ENCODE peak calls at places on chromosomes 11 and 22, in five cellular contexts. Z is colonic mucosa, C is mammary epithelial cell, F is heart left ventricle, U is tibial nerve. I is an unnamed sample.

GRCh38 chr11:129739339-129739738 is 76.3 kb upstream of the TMEM45B start:
- DNase-seq in C (no peak), F (no peak), U (no peak), Z (no peak), I (no peak)

GRCh38 chr11:90222459-90223247 is at the start of gene CHORDC1:
- DNase-seq in F (peak; percentile 89), Z (peak; percentile 98), U (peak; percentile 89), C (peak; percentile 85), I (peak; percentile 92)

GRCh38 chr11:95149659-95150294 is 60.1 kb downstream of the ENDOD1 start:
- DNase-seq in Z (peak; percentile 52), F (peak; percentile 59), U (no peak), C (peak; percentile 97), I (peak; percentile 31)

GRCh38 chr11:69190796-69191536 is 35.2 kb downstream of the SMIM38 start:
- DNase-seq in Z (no peak), U (no peak), F (no peak), C (no peak), I (no peak)

GRCh38 chr11:28243596-28243995 is 135.4 kb downstream of the METTL15 start:
- DNase-seq in C (no peak), U (no peak), Z (no peak), F (no peak), I (no peak)

GRCh38 chr11:125192194-125192593 is 27.6 kb downstream of the PKNOX2 start:
- DNase-seq in U (no peak), C (no peak), F (no peak), Z (no peak), I (no peak)

GRCh38 chr22:35346596-35347220 is 34.2 kb upstream of the HMOX1 start:
- DNase-seq in Z (no peak), C (no peak), F (no peak), U (no peak), I (no peak)

GRCh38 chr11:40133526-40133925 is 1325.9 kb downstream of the LRRC4C start:
- DNase-seq in C (no peak), F (no peak), Z (no peak), U (no peak), I (no peak)

GRCh38 chr11:6647282-6647679 is 8.3 kb downstream of the DCHS1 start:
- DNase-seq in U (no peak), C (no peak), F (peak; percentile 18), Z (peak; percentile 34), I (no peak)

GRCh38 chr11:123069878-123070821 is 8.2 kb upstream of the HSPA8 start:
- DNase-seq in C (no peak), Z (no peak), U (no peak), F (no peak), I (no peak)
- H3K4me3 ChIP-seq in C (no peak overlapping the region), Z (no peak overlapping the region), U (peak overlapping the region; percentile 27), F (peak overlapping the region; percentile 22), I (peak overlapping the region; percentile 29)

GRCh38 chr11:1310772-1311468 is 1.5 kb upstream of the TOLLIP start:
- DNase-seq in Z (no peak), C (no peak), U (no peak), F (no peak), I (no peak)

GRCh38 chr11:1307998-1308744 is 1.3 kb downstream of the TOLLIP start:
- DNase-seq in F (no peak), C (peak; percentile 33), Z (no peak), U (no peak), I (no peak)

GRCh38 chr11:1308745-1309497 is 511 bp downstream of the TOLLIP start:
- DNase-seq in F (no peak), Z (no peak), U (no peak), C (no peak), I (no peak)

GRCh38 chr11:1310315-1310687 is 869 bp upstream of the TOLLIP start:
- DNase-seq in Z (peak; percentile 45), C (no peak), U (no peak), F (no peak), I (no peak)

DNA sequence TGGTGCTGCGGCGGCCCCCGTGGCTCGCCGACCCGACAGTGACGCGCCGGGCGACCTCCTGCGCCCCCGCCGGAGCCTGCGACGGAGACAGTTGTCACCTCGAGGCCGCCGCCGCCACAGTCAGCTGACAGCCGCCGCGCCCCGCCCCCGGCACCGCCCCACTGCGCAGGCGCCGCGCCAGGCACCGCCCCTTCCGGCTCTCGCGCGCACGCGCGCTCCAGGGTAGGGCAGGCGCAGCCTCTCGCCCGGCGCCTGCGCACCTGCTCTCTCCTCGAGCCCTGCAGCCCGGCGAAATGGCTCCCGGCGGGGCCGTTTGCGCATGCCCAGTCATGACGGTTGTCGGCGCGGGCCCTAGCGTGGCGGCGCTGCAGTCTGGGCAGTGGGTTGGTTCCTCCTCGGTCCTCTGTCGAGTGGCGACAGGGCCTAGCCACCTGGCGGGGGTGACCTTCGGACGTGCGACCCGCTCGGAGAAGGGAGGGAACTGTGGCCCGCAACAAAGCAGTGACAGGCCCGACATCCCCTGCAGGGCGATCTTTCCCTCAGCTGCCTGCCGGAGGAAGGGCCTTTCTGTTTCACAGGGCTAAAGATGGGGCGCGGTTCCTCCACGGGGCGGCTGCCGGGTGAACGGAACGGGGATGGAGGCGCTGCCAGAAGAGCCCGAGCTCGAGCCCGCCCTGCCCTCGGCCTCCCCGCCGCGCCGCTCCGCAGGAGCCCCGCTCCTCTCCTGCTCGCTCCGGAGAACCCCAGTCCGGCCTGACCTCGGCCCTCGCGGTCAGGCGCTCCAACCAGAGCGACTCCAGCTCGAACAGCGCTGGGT is at the start of gene TOLLIP:
- DNase-seq in U (peak; percentile 89), C (peak; percentile 84), Z (peak; percentile 95), F (peak; percentile 96), I (peak; percentile 99)
- TF ChIP-seq CTCF in U (peak; percentile 77), C (peak; percentile 27), Z (no peak), F (no peak), I (peak; percentile 7)

DNA sequence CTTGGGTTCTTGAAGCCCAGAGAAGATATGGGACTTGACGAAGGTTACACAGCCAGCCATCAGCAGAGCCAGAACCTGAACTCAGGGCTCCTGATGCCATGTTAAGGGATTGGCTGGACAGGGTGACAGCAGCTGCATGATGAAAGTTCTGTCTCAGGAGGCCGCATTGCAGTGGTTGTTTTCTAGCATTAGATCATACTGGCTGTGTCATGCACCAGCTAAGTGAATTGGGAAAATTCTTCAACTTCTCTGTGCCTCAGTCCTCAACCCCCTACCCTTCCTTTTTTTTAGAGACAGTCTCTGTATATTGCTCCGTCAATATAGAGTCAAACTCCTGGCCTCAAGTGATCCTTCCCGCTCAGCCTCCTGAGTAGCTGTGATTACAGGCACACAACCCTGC is 5.4 kb upstream of the LTBP3 start:
- DNase-seq in C (no peak), Z (no peak), F (no peak), U (no peak), I (no peak)
- H3K4me1 ChIP-seq in C (peaks cover 47% of the 10 kb centered on the region), Z (peaks cover 19% of the 10 kb centered on the region), F (peaks cover 39% of the 10 kb centered on the region), U (no peaks in the 10 kb centered on the region), I (peaks cover 43% of the 10 kb centered on the region)

GRCh38 chr11:57647368-57647767 is 2.3 kb downstream of the YPEL4 start:
- DNase-seq in Z (no peak), C (no peak), F (no peak), U (no peak), I (no peak)

GRCh38 chr11:57650739-57651090 is 1.0 kb upstream of the YPEL4 start:
- DNase-seq in F (no peak), Z (no peak), U (no peak), C (no peak), I (no peak)

GRCh38 chr11:57649826-57650738 is at the start of gene YPEL4:
- DNase-seq in F (peak; percentile 61), C (peak; percentile 62), Z (no peak), U (no peak), I (no peak)

GRCh38 chr11:57647960-57648776 is 1.5 kb downstream of the YPEL4 start:
- DNase-seq in Z (no peak), C (no peak), F (no peak), U (no peak), I (no peak)

DNA sequence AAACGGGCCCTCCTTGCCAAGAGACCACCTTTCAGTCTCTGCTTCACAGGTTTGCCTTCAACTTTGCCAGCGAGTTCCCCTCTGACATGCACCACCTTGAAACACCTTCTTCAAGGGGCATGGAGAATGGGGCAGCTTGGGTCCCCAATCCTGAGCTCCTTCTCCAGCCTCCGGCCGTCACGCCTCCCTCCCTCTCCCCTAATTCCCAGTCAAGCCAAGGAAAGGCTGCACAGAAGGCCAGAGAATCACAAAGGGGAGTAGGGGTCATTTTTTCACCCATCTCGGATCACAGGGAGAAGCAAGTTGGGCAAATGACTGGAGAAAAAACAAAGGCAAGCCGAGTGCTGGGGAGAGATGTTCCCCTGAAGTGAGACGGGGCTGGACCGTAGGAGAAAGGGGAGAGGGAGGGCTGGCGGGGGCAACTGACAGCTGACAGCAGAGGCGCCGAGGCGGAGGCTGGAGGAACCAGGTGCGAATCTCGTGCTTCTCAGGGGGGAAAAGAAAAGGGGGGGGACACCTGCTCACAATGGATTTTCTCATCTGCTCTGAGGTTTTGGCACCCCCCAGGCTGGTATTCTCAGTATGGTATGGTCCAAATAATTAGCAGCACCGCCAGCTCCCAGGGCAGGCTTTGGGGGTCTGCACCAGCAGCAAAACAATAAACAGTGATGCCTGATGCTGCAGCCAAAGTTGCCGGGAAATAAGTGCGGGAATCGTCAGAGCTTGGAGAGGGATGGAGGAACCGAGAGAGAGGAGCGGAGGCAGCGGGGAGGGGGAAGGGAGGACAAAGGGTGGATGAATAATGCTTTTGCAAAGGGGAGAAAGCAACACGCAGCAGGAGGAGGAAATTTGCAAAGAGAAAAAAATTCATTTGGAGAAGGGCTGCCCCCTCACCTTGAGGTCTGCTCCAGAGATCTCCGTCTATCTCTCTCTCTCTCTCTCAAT is 649 bp downstream of the YPEL4 start:
- DNase-seq in Z (no peak), F (no peak), C (no peak), U (no peak), I (no peak)
- H3K4me3 ChIP-seq in Z (peak overlapping the region; percentile 22), F (peak overlapping the region; percentile 42), C (no peak overlapping the region), U (peak overlapping the region; percentile 47), I (peak overlapping the region; percentile 35)